ENCODE peak calls at places on chromosomes 12 and 14, in six cellular contexts. P is type B pancreatic cell; X is GM20000; Z is H4; Q is activated CD8-positive, alpha-beta memory T cell treated with anti-CD3 and anti-CD28 coated beads for 1 hour; E is kidney. B is an unnamed sample.

GRCh38 chr12:55797068-55797467 is 20.5 kb downstream of the SARNP start:
- DNase-seq in Z (peak), E (no peak), Q (no peak), X (peak), P (no peak), B (peak)

GRCh38 chr12:50598321-50598862 is 93.6 kb downstream of the DIP2B start:
- DNase-seq in Q (no peak), E (no peak), P (no peak), Z (no peak), X (peak), B (no peak)

GRCh38 chr12:6234214-6234613 is 34.0 kb downstream of the CD9 start:
- DNase-seq in Z (no peak), P (no peak), X (no peak), E (no peak), Q (no peak), B (no peak)

GRCh38 chr12:117313906-117314305 is 47.5 kb downstream of the NOS1 start:
- DNase-seq in Z (no peak), E (no peak), Q (no peak), P (no peak), X (no peak), B (no peak)

GRCh38 chr12:31897791-31898503 is 61.3 kb upstream of the RESF1 start:
- DNase-seq in X (no peak), P (no peak), Z (peak), Q (no peak), E (peak), B (peak)

GRCh38 chr12:238116-238515 is 24.2 kb upstream of the SLC6A12 start:
- DNase-seq in Q (no peak), P (peak), X (no peak), Z (no peak), E (no peak), B (no peak)

GRCh38 chr12:51118706-51119105 is 35.3 kb upstream of the CSRNP2 start:
- DNase-seq in Q (no peak), X (no peak), P (no peak), E (no peak), Z (peak), B (peak)

GRCh38 chr14:66365388-66365787 is 120.8 kb upstream of the CCDC196 start:
- DNase-seq in P (no peak), E (no peak), Z (no peak), Q (no peak), X (no peak), B (no peak)

GRCh38 chr14:64229489-64229888 is 64.7 kb downstream of the ESR2 start:
- DNase-seq in Z (no peak), P (no peak), E (no peak), Q (no peak), X (no peak), B (no peak)

GRCh38 chr12:24922109-24922508 is 26.8 kb downstream of the BCAT1 start:
- DNase-seq in Q (no peak), X (no peak), P (no peak), Z (no peak), E (no peak), B (no peak)

GRCh38 chr14:89660183-89660582 is 243.2 kb upstream of the FOXN3 start:
- DNase-seq in Q (no peak), E (no peak), Z (no peak), P (no peak), X (no peak), B (no peak)

GRCh38 chr14:32545109-32545857 is 216.2 kb downstream of the AKAP6 start:
- DNase-seq in X (no peak), Q (no peak), P (no peak), E (no peak), Z (no peak), B (no peak)

GRCh38 chr12:62466018-62466595 is 519 bp upstream of the MON2 start:
- DNase-seq in E (no peak), Z (no peak), Q (no peak), X (peak), P (no peak), B (no peak)

GRCh38 chr14:104093366-104094055 is 8.0 kb downstream of the ASPG start:
- DNase-seq in Q (no peak), X (no peak), E (peak), Z (no peak), P (no peak), B (no peak)